ENCODE peak calls at places on chromosomes 16 and 17, in five cellular contexts. T is stomach, W is spleen, H is transverse colon, B is K562. G is an unnamed sample. For H3K4me1, the result is how much of the 10 kb centered on the place peaks cover.

GRCh38 chr17:3747805-3748204 is 24.1 kb downstream of the HASPIN start:
- DNase-seq in T (no peak), B (no peak), W (no peak), H (no peak), G (no peak)

GRCh38 chr17:74295625-74296547 is 21.9 kb downstream of the DNAI2 start:
- DNase-seq in W (no peak), T (no peak), B (peak), H (no peak), G (no peak)

GRCh38 chr17:68423251-68423650 is 34.0 kb downstream of the WIPI1 start:
- DNase-seq in B (no peak), T (no peak), W (no peak), H (no peak), G (no peak)

GRCh38 chr16:23132921-23133532 is 16.2 kb downstream of the USP31 start:
- DNase-seq in H (peak), T (no peak), W (no peak), B (no peak), G (no peak)

GRCh38 chr17:2450016-2450650 is 49.3 kb upstream of the MNT start:
- DNase-seq in W (no peak), B (no peak), H (no peak), T (no peak), G (no peak)

GRCh38 chr16:69435977-69436729 is 11.7 kb downstream of the CYB5B start:
- DNase-seq in B (no peak), H (no peak), W (peak), T (peak), G (no peak)

GRCh38 chr17:43563262-43564079 is 17.3 kb upstream of the ETV4 start:
- DNase-seq in T (no peak), B (no peak), H (no peak), W (no peak), G (no peak)

GRCh38 chr17:21282231-21282630 is 2.3 kb upstream of the MAP2K3 start:
- DNase-seq in B (no peak), T (no peak), H (no peak), W (no peak), G (no peak)

GRCh38 chr17:59815965-59816364 is 76.8 kb downstream of the TUBD1 start:
- DNase-seq in B (no peak), H (no peak), T (no peak), W (no peak), G (no peak)

GRCh38 chr17:40803617-40804082 is 3.9 kb upstream of the KRT28 start:
- DNase-seq in T (peak), W (peak), B (peak), H (peak), G (peak)

GRCh38 chr16:2026461-2027023 is at the start of gene NHERF2:
- DNase-seq in T (peak), W (peak), H (peak), B (peak), G (peak)

GRCh38 chr17:33322063-33322462 is 29.0 kb upstream of the ASIC2 start:
- DNase-seq in W (no peak), T (no peak), H (no peak), B (no peak), G (no peak)

GRCh38 chr17:75864448-75864871 is 9.3 kb upstream of the WBP2 start:
- DNase-seq in H (peak), T (peak), W (peak), B (peak), G (peak)

GRCh38 chr17:38705803-38706624 is 941 bp downstream of the MLLT6 start:
- DNase-seq in B (no peak), H (peak), T (peak), W (peak), G (peak)

GRCh38 chr16:19119564-19119963 is 5.8 kb downstream of the ITPRIPL2 start:
- DNase-seq in W (no peak), B (no peak), T (no peak), H (no peak), G (no peak)

GRCh38 chr17:36008998-36009665 is 7.8 kb upstream of the CCL15 start:
- DNase-seq in H (no peak), T (no peak), W (no peak), B (peak), G (no peak)

DNA sequence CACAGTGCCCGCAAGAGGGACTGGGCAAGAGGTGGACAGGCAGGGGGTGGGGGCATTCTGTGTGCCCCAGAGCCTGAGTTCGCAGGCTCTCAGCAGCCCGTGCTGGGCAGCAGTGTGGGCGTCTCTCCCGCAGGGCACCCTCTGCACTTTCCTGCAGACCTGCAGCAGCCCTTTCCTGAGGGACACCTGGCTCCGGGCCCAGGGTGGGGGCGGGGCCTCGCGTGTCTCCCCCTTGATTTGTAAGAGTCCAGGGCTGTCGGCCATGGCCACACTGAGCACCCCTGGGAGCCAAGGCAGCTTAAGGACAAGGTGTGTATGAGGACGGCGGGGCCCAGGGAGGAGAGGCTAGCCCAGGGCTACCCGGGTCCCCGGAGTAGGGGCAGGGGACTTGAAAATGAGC is 33.4 kb upstream of the SLC38A10 start:
- DNase-seq in W (no peak), H (no peak), B (no peak), T (no peak), G (no peak)
- H3K4me1 ChIP-seq in W (half or more), H (under half), B (under half), T (under half), G (under half)

GRCh38 chr17:17926840-17927449 is 45.3 kb downstream of the TOM1L2 start:
- DNase-seq in W (no peak), B (no peak), H (no peak), T (no peak), G (no peak)

GRCh38 chr17:17922198-17922901 is 49.9 kb downstream of the TOM1L2 start:
- DNase-seq in T (no peak), B (no peak), H (no peak), W (no peak), G (no peak)

GRCh38 chr17:17926036-17926435 is 46.2 kb downstream of the TOM1L2 start:
- DNase-seq in W (no peak), B (no peak), H (no peak), T (no peak), G (no peak)

GRCh38 chr17:17924857-17925250 is 47.3 kb downstream of the TOM1L2 start:
- DNase-seq in W (no peak), B (no peak), H (no peak), T (no peak), G (no peak)

GRCh38 chr17:17924131-17924856 is 47.9 kb downstream of the TOM1L2 start:
- DNase-seq in H (no peak), W (no peak), T (no peak), B (no peak), G (no peak)
- H3K27ac ChIP-seq in H (no peak), W (no peak), T (no peak), B (no peak), G (no peak)

GRCh38 chr17:28716740-28717577 is 709 bp downstream of the RAB34 start:
- DNase-seq in H (no peak), T (no peak), W (no peak), B (no peak), G (peak)
- TF ChIP-seq POLR2A in H (no peak), T (no peak), W (no peak), B (no peak), G (peak)

DNA sequence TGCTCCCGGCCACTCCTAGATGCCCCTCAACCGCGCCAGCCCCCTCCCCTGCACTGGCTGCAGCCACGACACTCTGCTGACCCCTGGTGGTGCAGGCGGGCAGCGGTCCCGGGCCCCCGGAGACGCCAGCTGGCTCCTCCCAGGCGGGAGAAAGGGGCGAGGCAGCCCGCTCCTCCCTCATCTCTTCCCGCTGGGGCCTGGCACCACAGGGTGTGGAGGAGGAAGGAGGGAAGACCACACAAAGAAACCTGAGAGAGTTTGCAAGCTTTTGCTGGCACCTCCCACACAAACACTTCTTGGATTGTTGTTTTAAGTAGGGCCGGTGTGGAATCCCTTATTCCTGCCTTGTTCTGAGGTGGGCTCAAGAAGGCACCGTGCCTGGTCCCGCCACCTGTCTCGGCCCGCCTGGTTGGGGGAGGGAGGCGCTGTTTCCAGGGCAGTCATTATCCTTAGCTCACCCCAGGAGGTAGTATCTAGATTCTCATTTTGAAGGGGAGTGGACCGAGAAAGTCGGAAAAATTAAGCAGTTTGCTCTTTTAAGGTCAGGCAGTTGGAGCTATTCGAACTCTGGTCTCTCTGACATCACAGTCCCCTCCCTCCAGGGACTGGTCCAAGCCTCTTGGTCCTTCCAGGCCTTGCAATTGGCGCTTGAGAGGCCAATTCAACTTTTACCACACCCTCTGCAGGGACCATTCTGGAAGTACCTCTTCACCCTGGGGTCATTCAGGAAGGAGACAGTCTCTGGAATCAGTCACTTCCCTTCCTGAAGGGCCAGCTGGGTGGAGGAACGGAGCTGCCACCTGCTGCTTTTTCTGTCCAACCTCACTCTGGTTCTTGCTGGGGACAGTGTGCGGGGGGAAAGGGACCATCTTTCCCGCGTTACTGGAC is 951 bp upstream of the ANKRD13B start:
- DNase-seq in B (peak), T (peak), H (peak), W (peak), G (peak)
- H3K4me1 ChIP-seq in B (under half), T (half or more), H (half or more), W (half or more), G (under half)